ENCODE peak calls at places on chromosomes 7 and 10, in nine cellular contexts. W is fibroblast of lung; U is colonic mucosa; I is MM.1S; A is choroid plexus epithelial cell; L is CD8-positive, alpha-beta T cell; D is astrocyte; C is neural progenitor cell; Y is fibroblast of mammary gland. F is an unnamed sample.

GRCh38 chr7:46522354-46522906 is 601.4 kb upstream of the IGFBP3 start:
- DNase-seq in W (no peak), U (no peak), I (no peak), A (no peak), L (no peak), D (no peak), C (no peak), Y (no peak), F (no peak)

GRCh38 chr7:75727881-75728592 is 10.7 kb downstream of the HIP1 start:
- DNase-seq in W (peak), U (peak), I (peak), A (peak), L (peak), D (peak), C (no peak), Y (no peak), F (no peak)

GRCh38 chr7:107446988-107447387 is 22.9 kb upstream of the GPR22 start:
- DNase-seq in W (peak), U (no peak), I (no peak), A (peak), L (no peak), D (peak), C (no peak), Y (peak), F (no peak)

GRCh38 chr7:111855161-111855841 is 293.0 kb upstream of the IMMP2L start:
- DNase-seq in W (peak), U (peak), I (peak), A (peak), L (no peak), D (peak), C (peak), Y (peak), F (no peak)

GRCh38 chr7:47684728-47685127 is 102.8 kb upstream of the TNS3 start:
- DNase-seq in W (no peak), U (no peak), I (no peak), A (no peak), L (no peak), D (no peak), C (no peak), Y (no peak), F (no peak)

GRCh38 chr7:78139335-78139734 is 340.8 kb downstream of the PHTF2 start:
- DNase-seq in W (peak), U (no peak), I (no peak), A (no peak), L (no peak), D (peak), C (no peak), Y (peak), F (no peak)

GRCh38 chr10:43396928-43397624 is 11.9 kb downstream of the HNRNPF start:
- DNase-seq in W (peak), U (peak), I (peak), A (peak), L (peak), D (peak), C (peak), Y (peak), F (no peak)

GRCh38 chr10:11516419-11516721 is 95.1 kb downstream of the USP6NL start:
- DNase-seq in W (no peak), U (no peak), I (peak), A (no peak), L (no peak), D (no peak), C (no peak), Y (no peak), F (peak)

GRCh38 chr10:92291921-92292860 is 1.2 kb downstream of the MARCHF5 start:
- DNase-seq in W (peak), U (peak), I (peak), A (peak), L (peak), D (peak), C (peak), Y (peak), F (peak)

GRCh38 chr10:85580585-85580984 is 786.0 kb downstream of the GRID1 start:
- DNase-seq in W (no peak), U (no peak), I (no peak), A (no peak), L (no peak), D (no peak), C (no peak), Y (no peak), F (no peak)

GRCh38 chr10:113073549-113074189 is 123.6 kb downstream of the TCF7L2 start:
- DNase-seq in W (peak), U (peak), I (no peak), A (peak), L (no peak), D (peak), C (peak), Y (peak), F (no peak)

GRCh38 chr10:98307916-98308315 is 39.9 kb upstream of the LOXL4 start:
- DNase-seq in W (peak), U (no peak), I (no peak), A (no peak), L (no peak), D (peak), C (no peak), Y (no peak), F (no peak)

GRCh38 chr7:104230606-104231005 is 22.8 kb upstream of the ORC5 start:
- DNase-seq in W (peak), U (no peak), I (no peak), A (peak), L (no peak), D (peak), C (no peak), Y (peak), F (no peak)

GRCh38 chr10:128537888-128538287 is 411.7 kb upstream of the MKI67 start:
- DNase-seq in W (no peak), U (no peak), I (no peak), A (no peak), L (no peak), D (no peak), C (no peak), Y (no peak), F (no peak)

GRCh38 chr7:132417037-132417906 is 159.0 kb downstream of the PLXNA4 start:
- DNase-seq in W (peak), U (no peak), I (no peak), A (no peak), L (no peak), D (peak), C (no peak), Y (no peak), F (no peak)

GRCh38 chr7:142516038-142516501 is 233.2 kb upstream of the PRSS1 start:
- DNase-seq in W (peak), U (peak), I (peak), A (peak), L (no peak), D (peak), C (peak), Y (peak), F (no peak)
- TF ChIP-seq CTCF in W (peak), U (peak), I (peak), A (peak), L (peak), D (peak), C (peak), Y (peak), F (peak)

DNA sequence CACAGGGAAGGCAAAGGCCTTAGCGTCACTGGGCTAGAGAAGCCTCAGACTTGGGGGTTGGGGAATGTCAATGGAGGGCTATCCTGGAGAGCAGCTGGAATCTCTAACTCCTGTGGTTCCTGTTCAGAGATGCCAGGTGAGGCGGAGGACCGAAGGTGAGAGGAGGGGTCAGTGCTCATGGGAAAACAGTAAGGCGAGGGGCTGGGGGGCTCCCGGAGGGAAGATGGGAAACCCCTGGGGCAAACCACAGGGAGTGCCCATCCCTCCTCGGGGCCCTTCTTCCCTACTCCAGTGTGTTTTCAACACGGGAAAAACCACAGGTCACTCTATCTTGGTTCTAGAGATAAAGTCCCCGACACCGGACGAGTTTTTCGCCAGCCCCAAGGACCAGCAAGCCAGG is 3.3 kb downstream of the LRCH4 start:
- DNase-seq in W (no peak), U (no peak), I (no peak), A (no peak), L (no peak), D (no peak), C (no peak), Y (no peak), F (no peak)
- H3K4me3 ChIP-seq in W (peak), U (no peak), I (no peak), A (no peak), L (peak), D (no peak), C (no peak), Y (no peak), F (no peak)

GRCh38 chr7:70189261-70189660 is 591.0 kb downstream of the AUTS2 start:
- DNase-seq in W (peak), U (no peak), I (no peak), A (no peak), L (no peak), D (peak), C (no peak), Y (peak), F (no peak)

GRCh38 chr7:70193514-70193913 is 595.2 kb downstream of the AUTS2 start:
- DNase-seq in W (peak), U (no peak), I (peak), A (peak), L (no peak), D (peak), C (no peak), Y (peak), F (peak)

GRCh38 chr7:70189776-70190175 is 591.5 kb downstream of the AUTS2 start:
- DNase-seq in W (peak), U (no peak), I (no peak), A (no peak), L (no peak), D (peak), C (no peak), Y (peak), F (no peak)

GRCh38 chr7:70190266-70190665 is 592.0 kb downstream of the AUTS2 start:
- DNase-seq in W (no peak), U (no peak), I (no peak), A (no peak), L (no peak), D (no peak), C (no peak), Y (peak), F (no peak)
- TF ChIP-seq CTCF in W (no peak), U (no peak), I (no peak), A (no peak), L (no peak), D (no peak), C (no peak), Y (no peak), F (no peak)

DNA sequence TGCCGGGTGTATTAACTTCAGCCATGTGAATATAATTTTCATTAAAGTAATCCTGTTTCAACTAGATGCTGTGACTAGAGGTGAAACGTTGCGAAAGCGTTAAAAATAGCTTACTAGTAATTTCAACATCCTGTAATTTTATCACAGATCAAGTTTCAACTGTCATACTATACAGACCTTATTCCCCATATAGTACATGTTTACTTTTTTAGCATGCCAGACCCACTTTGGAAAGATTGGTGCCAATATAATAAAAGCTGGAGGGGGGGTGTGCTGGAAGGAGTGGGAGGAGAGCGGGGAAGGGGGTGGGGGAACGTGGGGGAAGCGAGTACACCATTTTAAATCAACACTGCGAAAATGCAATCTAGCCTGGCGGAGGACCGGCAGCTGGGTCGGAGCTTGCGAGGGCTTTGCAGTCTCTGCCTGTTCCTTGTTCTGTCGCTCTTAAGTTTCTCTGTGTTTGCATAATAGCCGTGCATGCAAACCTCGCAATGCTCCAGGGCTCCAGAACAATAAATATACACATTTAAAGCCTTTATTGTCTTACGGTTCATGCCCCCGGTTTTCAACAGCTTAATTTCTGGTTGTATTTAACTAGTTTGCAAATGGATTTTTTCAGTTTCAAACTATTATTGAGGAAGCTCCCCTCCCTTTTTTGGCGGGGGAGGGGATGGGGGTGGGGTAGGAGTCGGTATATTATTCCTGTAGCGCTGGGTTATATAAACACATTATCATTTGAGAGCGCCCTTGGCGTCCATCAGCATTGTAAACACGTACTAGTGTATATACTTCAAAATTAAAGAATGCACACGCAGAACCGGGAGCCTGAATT is 1.3 kb upstream of the ARID5B start:
- DNase-seq in W (peak), U (peak), I (peak), A (peak), L (peak), D (peak), C (peak), Y (peak), F (peak)
- H3K4me3 ChIP-seq in W (peak), U (peak), I (peak), A (peak), L (peak), D (peak), C (peak), Y (peak), F (peak)

GRCh38 chr10:69731184-69731583 is 70.5 kb upstream of the COL13A1 start:
- DNase-seq in W (peak), U (peak), I (no peak), A (peak), L (no peak), D (peak), C (no peak), Y (no peak), F (no peak)
- TF ChIP-seq CTCF in W (peak), U (no peak), I (no peak), A (peak), L (no peak), D (no peak), C (no peak), Y (no peak), F (no peak)